ENCODE peak calls at places on chromosomes 1 and 21, in ten cellular contexts. B is activated CD4-positive, alpha-beta T cell treated with anti-CD3 and anti-CD28 coated beads, Interleukin-2, amount 50 U/mL, for 48 hours; O is glutamatergic neuron; A is Calu3; N is activated CD4-positive, CD25-positive, alpha-beta regulatory T cell; M is activated T-cell treated with anti-CD3 and anti-CD28 coated beads for 1 hour; Z is CD4-positive, CD25-positive, alpha-beta regulatory T cell; T is NCI-H69; L is NCI-H2171; F is stimulated activated CD8-positive, alpha-beta memory T cell treated with anti-CD3 and anti-CD28 coated beads, Interleukin-7, amount 100 ng/mL, for 48 hours. C is an unnamed sample.

GRCh38 chr1:155038602-155039307 is 5.1 kb downstream of the DCST1 start:
- DNase-seq in B (no peak), O (no peak), A (no peak), N (no peak), M (no peak), Z (no peak), T (no peak), L (no peak), F (no peak), C (no peak)

GRCh38 chr1:111847519-111847918 is 91.8 kb downstream of the DDX20 start:
- DNase-seq in B (no peak), O (peak), A (no peak), N (no peak), M (no peak), Z (no peak), T (peak), L (no peak), F (no peak), C (no peak)

GRCh38 chr21:39576518-39577128 is 36.1 kb upstream of the B3GALT5 start:
- DNase-seq in B (no peak), O (no peak), A (no peak), N (no peak), M (no peak), Z (no peak), T (no peak), L (no peak), F (no peak), C (no peak)

GRCh38 chr1:30052178-30052577 is 671.2 kb downstream of the MATN1 start:
- DNase-seq in B (no peak), O (no peak), A (no peak), N (no peak), M (no peak), Z (no peak), T (no peak), L (no peak), F (no peak), C (no peak)

GRCh38 chr1:107430540-107431228 is 289.8 kb downstream of the NTNG1 start:
- DNase-seq in B (peak), O (peak), A (peak), N (no peak), M (no peak), Z (no peak), T (peak), L (no peak), F (no peak), C (no peak)

GRCh38 chr21:32411366-32412161 is 942 bp upstream of the EVA1C start:
- DNase-seq in B (peak), O (peak), A (peak), N (peak), M (peak), Z (peak), T (peak), L (peak), F (peak), C (peak)

GRCh38 chr21:34593954-34594531 is 20.9 kb downstream of the RCAN1 start:
- DNase-seq in B (no peak), O (no peak), A (no peak), N (no peak), M (no peak), Z (no peak), T (no peak), L (no peak), F (no peak), C (no peak)

GRCh38 chr1:27388337-27389005 is 4.0 kb upstream of the GPR3 start:
- DNase-seq in B (peak), O (peak), A (peak), N (peak), M (peak), Z (peak), T (peak), L (peak), F (peak), C (no peak)

GRCh38 chr1:208159542-208160258 is 84.5 kb downstream of the PLXNA2 start:
- DNase-seq in B (no peak), O (no peak), A (no peak), N (no peak), M (no peak), Z (no peak), T (peak), L (peak), F (no peak), C (no peak)

GRCh38 chr21:21101911-21102310 is 103.7 kb downstream of the NCAM2 start:
- DNase-seq in B (no peak), O (no peak), A (no peak), N (no peak), M (no peak), Z (no peak), T (peak), L (no peak), F (no peak), C (no peak)

GRCh38 chr1:229066591-229066990 is 204.3 kb upstream of the RAB4A start:
- DNase-seq in B (no peak), O (no peak), A (no peak), N (no peak), M (no peak), Z (no peak), T (no peak), L (no peak), F (no peak), C (no peak)

GRCh38 chr1:86852737-86853408 is 61.1 kb downstream of the SELENOF start:
- DNase-seq in B (no peak), O (no peak), A (peak), N (no peak), M (no peak), Z (no peak), T (no peak), L (no peak), F (no peak), C (no peak)

GRCh38 chr1:168230709-168231108 is 4.9 kb downstream of the SFT2D2 start:
- DNase-seq in B (no peak), O (no peak), A (no peak), N (no peak), M (no peak), Z (no peak), T (no peak), L (no peak), F (no peak), C (no peak)

GRCh38 chr1:226700861-226701260 is 38.2 kb downstream of the ITPKB start:
- DNase-seq in B (no peak), O (no peak), A (no peak), N (no peak), M (no peak), Z (no peak), T (no peak), L (no peak), F (no peak), C (no peak)

GRCh38 chr1:171596705-171597104 is 25.3 kb upstream of the MYOCOS start:
- DNase-seq in B (no peak), O (no peak), A (no peak), N (no peak), M (no peak), Z (no peak), T (no peak), L (no peak), F (no peak), C (no peak)

GRCh38 chr1:234844479-234845031 is 234.6 kb upstream of the IRF2BP2 start:
- DNase-seq in B (no peak), O (no peak), A (no peak), N (no peak), M (no peak), Z (peak), T (peak), L (no peak), F (no peak), C (no peak)

GRCh38 chr1:208216062-208216461 is 28.1 kb downstream of the PLXNA2 start:
- DNase-seq in B (no peak), O (no peak), A (no peak), N (no peak), M (no peak), Z (no peak), T (no peak), L (no peak), F (no peak), C (no peak)

GRCh38 chr1:88488277-88488676 is 195.8 kb upstream of the PKN2 start:
- DNase-seq in B (no peak), O (no peak), A (no peak), N (no peak), M (no peak), Z (no peak), T (no peak), L (no peak), F (no peak), C (no peak)

GRCh38 chr1:51525295-51525694 is 6.2 kb upstream of the EPS15 start:
- DNase-seq in B (no peak), O (no peak), A (no peak), N (no peak), M (no peak), Z (no peak), T (no peak), L (no peak), F (no peak), C (no peak)

GRCh38 chr1:201640624-201641023 is 101.7 kb downstream of the NAV1 start:
- DNase-seq in B (no peak), O (no peak), A (no peak), N (no peak), M (no peak), Z (no peak), T (no peak), L (no peak), F (no peak), C (no peak)

GRCh38 chr1:2160691-2161320 is 33.8 kb downstream of the FAAP20 start:
- DNase-seq in B (no peak), O (no peak), A (no peak), N (no peak), M (no peak), Z (no peak), T (no peak), L (no peak), F (no peak), C (no peak)

GRCh38 chr1:185996211-185996610 is 262.0 kb downstream of the HMCN1 start:
- DNase-seq in B (no peak), O (no peak), A (peak), N (no peak), M (no peak), Z (no peak), T (no peak), L (no peak), F (no peak), C (no peak)

GRCh38 chr1:25185934-25186333 is 46.4 kb downstream of the SYF2 start:
- DNase-seq in B (no peak), O (no peak), A (no peak), N (no peak), M (no peak), Z (no peak), T (no peak), L (no peak), F (no peak), C (no peak)

GRCh38 chr1:29711582-29712274 is 475.4 kb downstream of the PTPRU start:
- DNase-seq in B (peak), O (no peak), A (no peak), N (no peak), M (no peak), Z (no peak), T (peak), L (no peak), F (peak), C (no peak)

GRCh38 chr1:64572222-64572900 is 102.4 kb downstream of the CACHD1 start:
- DNase-seq in B (no peak), O (no peak), A (no peak), N (no peak), M (no peak), Z (no peak), T (peak), L (peak), F (no peak), C (no peak)

GRCh38 chr1:205442051-205442721 is 13.7 kb downstream of the BLACAT1 start:
- DNase-seq in B (no peak), O (no peak), A (peak), N (no peak), M (no peak), Z (no peak), T (peak), L (no peak), F (no peak), C (no peak)